ENCODE peak calls at places on chromosomes 2 and 18, in eight cellular contexts. M is EH; I is mesothelial cell of epicardium; G is stimulated activated CD8-positive, alpha-beta memory T cell treated with anti-CD3 and anti-CD28 coated beads, Interleukin-4, amount 100 ng/mL, for 24 hours; O is right cardiac atrium; V is Panc1; D is psoas muscle; W is foreskin fibroblast. L is an unnamed sample.

GRCh38 chr18:48264508-48264907 is 144.7 kb downstream of the ZBTB7C start:
- DNase-seq in G (no peak), M (peak), D (no peak), I (no peak), O (no peak), W (no peak), V (no peak), L (no peak)

GRCh38 chr2:23487735-23488492 is 102.9 kb downstream of the KLHL29 start:
- DNase-seq in W (peak), G (no peak), V (no peak), O (peak), I (no peak), D (no peak), M (peak), L (no peak)

GRCh38 chr18:41666251-41666650 is 288.8 kb upstream of the PIK3C3 start:
- DNase-seq in D (no peak), M (no peak), V (no peak), O (no peak), W (no peak), I (no peak), G (no peak), L (no peak)

GRCh38 chr2:164756773-164757172 is 84.8 kb downstream of the COBLL1 start:
- DNase-seq in G (no peak), M (no peak), W (no peak), I (no peak), O (no peak), D (no peak), V (no peak), L (no peak)

GRCh38 chr2:157184161-157184910 is 73.2 kb upstream of the GALNT5 start:
- DNase-seq in W (peak), M (peak), D (no peak), V (no peak), O (no peak), I (no peak), G (no peak), L (no peak)

GRCh38 chr2:240685771-240686371 is 3.2 kb upstream of the AQP12B start:
- DNase-seq in W (no peak), I (no peak), M (no peak), G (no peak), D (no peak), V (no peak), O (peak), L (no peak)

GRCh38 chr18:8797206-8797605 is 91.8 kb downstream of the MTCL1 start:
- DNase-seq in D (no peak), O (no peak), V (no peak), I (no peak), W (no peak), M (peak), G (no peak), L (no peak)

GRCh38 chr2:105510761-105511669 is 112.2 kb upstream of the FHL2 start:
- DNase-seq in W (no peak), M (peak), D (no peak), G (no peak), I (no peak), O (no peak), V (no peak), L (no peak)

GRCh38 chr2:8624855-8625398 is 56.9 kb upstream of the ID2 start:
- DNase-seq in I (no peak), M (no peak), O (no peak), W (no peak), D (no peak), G (no peak), V (no peak), L (no peak)

GRCh38 chr2:166092889-166093288 is 34.9 kb downstream of the SCN1A start:
- DNase-seq in M (peak), I (no peak), O (no peak), D (no peak), G (no peak), V (no peak), W (peak), L (no peak)

GRCh38 chr2:118632921-118633320 is 214.5 kb downstream of the EN1 start:
- DNase-seq in W (no peak), M (no peak), I (no peak), G (no peak), V (no peak), O (no peak), D (no peak), L (no peak)

GRCh38 chr2:36769106-36769505 is 72.6 kb downstream of the VIT start:
- DNase-seq in M (no peak), O (no peak), W (no peak), D (no peak), V (no peak), I (no peak), G (no peak), L (no peak)

GRCh38 chr2:172772637-172773036 is 37.0 kb downstream of the RAPGEF4 start:
- DNase-seq in I (no peak), O (no peak), D (no peak), M (no peak), V (peak), G (no peak), W (peak), L (no peak)

GRCh38 chr2:231910771-231911170 is 15.4 kb downstream of the NPPC start:
- DNase-seq in I (no peak), W (no peak), M (no peak), D (no peak), O (no peak), V (no peak), G (no peak), L (no peak)

GRCh38 chr2:143681006-143681405 is 551.8 kb downstream of the ARHGAP15 start:
- DNase-seq in D (no peak), W (no peak), O (no peak), G (no peak), I (no peak), M (no peak), V (no peak), L (no peak)

GRCh38 chr18:39647627-39648502 is 2082.3 kb upstream of the CELF4 start:
- DNase-seq in V (no peak), O (no peak), M (peak), W (peak), G (no peak), D (no peak), I (no peak), L (no peak)

GRCh38 chr18:78739115-78739514 is 240.5 kb upstream of the SALL3 start:
- DNase-seq in M (no peak), G (no peak), I (no peak), V (no peak), W (no peak), O (no peak), D (no peak), L (no peak)

GRCh38 chr2:188983427-188984101 is 9.4 kb downstream of the COL3A1 start:
- DNase-seq in W (no peak), V (no peak), M (peak), O (no peak), G (no peak), I (no peak), D (no peak), L (no peak)

GRCh38 chr2:37764739-37765138 is 93.3 kb upstream of the CDC42EP3 start:
- DNase-seq in I (no peak), M (peak), W (no peak), G (no peak), D (no peak), O (no peak), V (no peak), L (no peak)

GRCh38 chr18:13487237-13487636 is 239.1 kb downstream of the FAM210A start:
- DNase-seq in O (no peak), G (no peak), I (no peak), V (no peak), W (no peak), M (no peak), D (no peak), L (no peak)

GRCh38 chr2:84959494-84960156 is 11.3 kb upstream of the KCMF1 start:
- DNase-seq in I (no peak), G (no peak), O (no peak), V (peak), D (no peak), W (no peak), M (peak), L (no peak)

GRCh38 chr18:79507076-79507545 is 111.4 kb downstream of the NFATC1 start:
- DNase-seq in V (no peak), G (no peak), I (peak), O (peak), W (peak), D (peak), M (peak), L (peak)

GRCh38 chr2:105005601-105006000 is 32.3 kb upstream of the MRPS9 start:
- DNase-seq in I (no peak), W (no peak), M (no peak), D (no peak), G (no peak), O (no peak), V (no peak), L (no peak)

GRCh38 chr2:176454893-176455810 is 185.9 kb downstream of the MTX2 start:
- DNase-seq in M (peak), O (peak), W (peak), V (peak), D (peak), G (peak), I (peak), L (peak)